ENCODE peak calls at places on chromosomes 3 and 15, in six cellular contexts. O is WTC11, T is GM04504, G is ACHN, D is nephron progenitor cell, S is left colon. F is an unnamed sample.

GRCh38 chr3:83934208-83935150 is 1024.3 kb upstream of the CADM2 start:
- DNase-seq in S (no peak), G (no peak), D (no peak), O (no peak), T (no peak), F (no peak)

GRCh38 chr3:9901967-9902366 is 681 bp upstream of the IL17RE start:
- DNase-seq in T (no peak), D (no peak), O (no peak), S (peak; percentile 27), G (no peak), F (no peak)

GRCh38 chr15:77865106-77865630 is 212.3 kb downstream of the TBC1D2B start:
- DNase-seq in G (no peak), S (no peak), T (no peak), O (no peak), D (no peak), F (no peak)

GRCh38 chr3:142501004-142501926 is 53.4 kb upstream of the XRN1 start:
- DNase-seq in T (peak; percentile 75), D (no peak), G (no peak), S (no peak), O (no peak), F (no peak)

GRCh38 chr3:58492385-58492970 is 582 bp downstream of the KCTD6 start:
- DNase-seq in O (no peak), G (peak; percentile 11), S (peak; percentile 24), T (no peak), D (peak; percentile 49), F (peak; percentile 84)

GRCh38 chr3:184145120-184145524 is 10.0 kb downstream of the EIF2B5 start:
- DNase-seq in S (peak; percentile 58), T (no peak), D (no peak), O (peak; percentile 66), G (peak; percentile 70), F (peak; percentile 78)

GRCh38 chr15:31034152-31034551 is 42.7 kb upstream of the MTMR10 start:
- DNase-seq in D (no peak), O (no peak), T (no peak), G (no peak), S (no peak), F (no peak)

GRCh38 chr15:39184701-39185390 is 396.0 kb upstream of the THBS1 start:
- DNase-seq in O (no peak), D (no peak), G (no peak), T (no peak), S (no peak), F (no peak)

GRCh38 chr3:126131881-126132750 is 48.2 kb upstream of the SLC41A3 start:
- DNase-seq in O (peak; percentile 5), D (peak; percentile 1), G (no peak), S (no peak), T (no peak), F (no peak)

GRCh38 chr15:98978153-98978552 is 29.4 kb downstream of the PGPEP1L start:
- DNase-seq in T (no peak), O (no peak), S (no peak), D (no peak), G (no peak), F (no peak)

GRCh38 chr3:187767266-187768032 is 22.2 kb upstream of the BCL6 start:
- DNase-seq in O (no peak), G (no peak), D (no peak), T (peak; percentile 80), S (no peak), F (no peak)

GRCh38 chr3:107674371-107674770 is 151.6 kb downstream of the BBX start:
- DNase-seq in G (no peak), S (no peak), O (no peak), D (no peak), T (no peak), F (no peak)

GRCh38 chr3:18295171-18295920 is 129.8 kb downstream of the SATB1 start:
- DNase-seq in S (peak; percentile 38), O (peak; percentile 89), G (peak; percentile 88), D (peak; percentile 23), T (peak; percentile 28), F (peak; percentile 78)

GRCh38 chr15:69648215-69648614 is 195.6 kb downstream of the RPLP1 start:
- DNase-seq in S (no peak), O (peak; percentile 28), G (no peak), T (no peak), D (peak; percentile 30), F (no peak)

GRCh38 chr3:49802719-49803463 is at the start of gene INKA1:
- DNase-seq in T (peak; percentile 58), S (peak; percentile 95), G (peak; percentile 78), D (peak; percentile 88), O (peak; percentile 92), F (peak; percentile 95)

GRCh38 chr15:56227780-56228179 is 15.9 kb downstream of the RFX7 start:
- DNase-seq in O (no peak), D (no peak), T (no peak), G (no peak), S (no peak), F (no peak)

GRCh38 chr15:42104095-42104891 is 9.9 kb upstream of the PLA2G4D start:
- DNase-seq in S (no peak), G (no peak), T (no peak), O (no peak), D (no peak), F (no peak)

GRCh38 chr3:172251211-172251610 is 197.0 kb downstream of the GHSR start:
- DNase-seq in D (no peak), S (no peak), O (no peak), G (no peak), T (no peak), F (no peak)

GRCh38 chr15:50911641-50912040 is 3.2 kb downstream of the AP4E1 start:
- DNase-seq in O (no peak), S (no peak), D (no peak), T (no peak), G (no peak), F (peak; percentile 66)

GRCh38 chr15:29376580-29376979 is 107.0 kb upstream of the NSMCE3 start:
- DNase-seq in T (no peak), D (no peak), O (no peak), G (no peak), S (no peak), F (no peak)

GRCh38 chr15:52178765-52179164 is 12.4 kb downstream of the GNB5 start:
- DNase-seq in T (no peak), O (no peak), G (peak; percentile 12), S (peak; percentile 16), D (no peak), F (peak; percentile 44)

GRCh38 chr3:136343873-136344281 is 93.7 kb downstream of the PCCB start:
- DNase-seq in D (no peak), G (peak; percentile 58), S (peak; percentile 93), O (no peak), T (peak; percentile 94), F (no peak)

GRCh38 chr3:135887220-135887619 is 78.3 kb upstream of the PPP2R3A start:
- DNase-seq in T (peak; percentile 36), O (no peak), S (no peak), D (no peak), G (peak; percentile 93), F (no peak)

GRCh38 chr3:146250449-146251382 is at the start of gene PLSCR4:
- DNase-seq in S (peak; percentile 82), D (peak; percentile 72), G (peak; percentile 71), O (peak; percentile 49), T (peak; percentile 47), F (no peak)

GRCh38 chr3:7388026-7388425 is 527.1 kb downstream of the GRM7 start:
- DNase-seq in D (no peak), G (no peak), S (no peak), T (no peak), O (no peak), F (no peak)

GRCh38 chr3:188205992-188206416 is 52.0 kb downstream of the LPP start:
- DNase-seq in S (peak; percentile 49), D (no peak), O (peak; percentile 48), G (no peak), T (no peak), F (peak; percentile 76)

GRCh38 chr3:153078826-153079225 is 83.2 kb upstream of the RAP2B start:
- DNase-seq in G (no peak), T (no peak), S (no peak), D (no peak), O (no peak), F (no peak)

GRCh38 chr3:20669184-20669583 is 483.2 kb upstream of the SGO1 start:
- DNase-seq in S (no peak), D (no peak), O (no peak), T (no peak), G (no peak), F (no peak)

GRCh38 chr15:51736069-51736468 is 1.4 kb downstream of the LYSMD2 start:
- DNase-seq in S (no peak), D (no peak), T (no peak), O (no peak), G (no peak), F (peak; percentile 50)

GRCh38 chr3:175948041-175948440 is 1088.9 kb downstream of the NAALADL2 start:
- DNase-seq in G (no peak), O (no peak), S (no peak), T (no peak), D (no peak), F (no peak)

GRCh38 chr3:9914559-9915251 is 2.2 kb upstream of the IL17RC start:
- DNase-seq in S (no peak), G (no peak), D (no peak), O (no peak), T (no peak), F (no peak)

F was measured in Karpas-422.